ENCODE peak calls at places on chromosome 1, in five cellular contexts. G, V, U, D and N are unnamed samples.

GRCh38 chr1:204826970-204827369 is 43.7 kb upstream of the NFASC start:
- DNase-seq in V (no peak), G (no peak), D (no peak), U (no peak), N (no peak)

GRCh38 chr1:33876970-33877680 is 13.2 kb downstream of the HMGB4 start:
- DNase-seq in V (peak; percentile 56), G (no peak), D (peak; percentile 21), U (no peak), N (peak; percentile 18)

GRCh38 chr1:214338212-214338611 is 57.3 kb downstream of the SMYD2 start:
- DNase-seq in V (no peak), G (no peak), D (no peak), U (no peak), N (no peak)

GRCh38 chr1:35886606-35887431 is 3.8 kb downstream of the AGO1 start:
- DNase-seq in G (no peak), D (no peak), V (no peak), U (no peak), N (no peak)

GRCh38 chr1:209157514-209158285 is 425.8 kb upstream of the CAMK1G start:
- DNase-seq in U (no peak), G (no peak), D (no peak), V (no peak), N (no peak)

GRCh38 chr1:209199371-209199770 is 384.1 kb upstream of the CAMK1G start:
- DNase-seq in U (no peak), G (no peak), D (no peak), V (no peak), N (no peak)

GRCh38 chr1:156406229-156406628 is 37.2 kb downstream of the RHBG start:
- DNase-seq in G (no peak), V (peak; percentile 23), D (no peak), U (no peak), N (no peak)

GRCh38 chr1:56912325-56912724 is 53.5 kb downstream of the C8B start:
- DNase-seq in U (no peak), D (no peak), G (no peak), V (no peak), N (no peak)

GRCh38 chr1:160665330-160666078 is 18.7 kb upstream of the SLAMF1 start:
- DNase-seq in D (peak; percentile 57), V (peak; percentile 62), U (no peak), G (peak; percentile 52), N (no peak)

GRCh38 chr1:238558156-238558555 is 667.4 kb upstream of the ZP4 start:
- DNase-seq in G (no peak), D (no peak), V (no peak), U (no peak), N (no peak)

GRCh38 chr1:156021087-156021416 is 301 bp upstream of the SSR2 start:
- DNase-seq in V (no peak), D (no peak), G (no peak), U (no peak), N (no peak)

GRCh38 chr1:13763991-13764390 is 64.0 kb downstream of the PRDM2 start:
- DNase-seq in D (no peak), U (no peak), G (no peak), V (no peak), N (no peak)

GRCh38 chr1:163168053-163168452 is 34.7 kb downstream of the RGS5 start:
- DNase-seq in D (no peak), U (no peak), G (no peak), V (no peak), N (no peak)

GRCh38 chr1:211830055-211830329 is 571 bp downstream of the LPGAT1 start:
- DNase-seq in U (no peak), G (no peak), V (no peak), D (no peak), N (no peak)

GRCh38 chr1:205360166-205360565 is 3.4 kb upstream of the KLHDC8A start:
- DNase-seq in V (no peak), U (peak; percentile 63), G (no peak), D (no peak), N (no peak)

GRCh38 chr1:169060010-169060722 is 46.3 kb upstream of the ATP1B1 start:
- DNase-seq in V (peak; percentile 63), D (no peak), G (no peak), U (no peak), N (peak; percentile 51)

DNA sequence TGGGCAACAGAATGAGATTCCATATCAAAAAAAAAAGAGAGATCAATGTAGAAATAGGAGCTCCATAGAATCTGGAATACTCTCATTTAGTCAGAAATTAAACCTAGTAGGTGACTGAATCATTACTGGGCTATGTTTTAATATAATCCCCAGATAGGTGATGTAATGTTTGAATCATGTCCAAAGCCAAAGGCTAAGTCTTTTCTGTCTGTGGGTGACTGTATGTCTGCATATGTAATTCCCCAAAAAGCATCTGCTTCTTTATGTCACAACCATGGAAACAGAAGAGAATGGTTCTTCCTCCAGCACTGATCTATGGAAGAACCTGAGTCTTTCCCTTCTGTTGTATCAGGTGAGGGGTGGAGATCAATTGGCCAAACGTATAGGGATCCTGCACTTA is 5.8 kb downstream of the LAMC2 start:
- DNase-seq in U (no peak), D (no peak), G (no peak), V (no peak), N (no peak)
- H3K27ac ChIP-seq in U (no peak overlapping the region), D (no peak overlapping the region), G (peak overlapping the region; percentile 25), V (no peak overlapping the region), N (no peak overlapping the region)

GRCh38 chr1:69479734-69480133 is 88.0 kb upstream of the LRRC7 start:
- DNase-seq in V (no peak), G (no peak), D (no peak), U (no peak), N (no peak)

GRCh38 chr1:69475021-69475420 is 92.7 kb upstream of the LRRC7 start:
- DNase-seq in G (no peak), U (no peak), D (no peak), V (no peak), N (no peak)
- H3K27ac ChIP-seq in G (no peak overlapping the region), U (no peak overlapping the region), D (no peak overlapping the region), V (no peak overlapping the region), N (no peak overlapping the region)

GRCh38 chr1:98048234-98048633 is 127.4 kb upstream of the DPYD start:
- DNase-seq in G (peak; percentile 77), U (peak; percentile 76), V (peak; percentile 84), D (peak; percentile 77), N (peak; percentile 62)

GRCh38 chr1:98045211-98046030 is 124.6 kb upstream of the DPYD start:
- DNase-seq in U (peak; percentile 7), D (peak; percentile 10), G (peak; percentile 23), V (peak; percentile 39), N (no peak)

GRCh38 chr1:98044071-98044697 is 123.3 kb upstream of the DPYD start:
- DNase-seq in U (no peak), D (no peak), G (no peak), V (no peak), N (no peak)

GRCh38 chr1:98046031-98046641 is 125.3 kb upstream of the DPYD start:
- DNase-seq in G (no peak), U (no peak), D (no peak), V (no peak), N (no peak)

DNA sequence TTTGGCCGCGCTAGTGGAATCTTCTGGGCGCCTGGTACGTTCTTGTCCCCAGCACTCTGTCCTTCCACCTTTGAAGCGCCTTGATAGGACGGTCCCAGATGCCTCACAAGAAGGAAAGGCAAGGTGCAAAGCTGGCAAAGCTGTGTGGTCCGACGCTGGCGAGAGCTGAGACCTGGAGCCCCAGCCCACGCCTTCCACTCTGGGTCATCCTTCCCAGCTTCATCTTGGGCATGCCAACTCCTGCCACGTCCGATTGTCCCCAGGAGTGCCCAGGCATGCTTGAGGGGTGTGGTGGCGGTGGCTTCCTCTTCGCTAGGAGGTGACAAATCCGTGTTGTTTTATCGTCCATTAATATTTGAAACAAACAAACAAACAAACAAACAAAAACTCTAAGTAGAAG is 123.9 kb upstream of the DPYD start:
- DNase-seq in U (no peak), V (no peak), G (no peak), D (no peak), N (no peak)
- H3K27ac ChIP-seq in U (no peak overlapping the region), V (no peak overlapping the region), G (no peak overlapping the region), D (no peak overlapping the region), N (no peak overlapping the region)

DNA sequence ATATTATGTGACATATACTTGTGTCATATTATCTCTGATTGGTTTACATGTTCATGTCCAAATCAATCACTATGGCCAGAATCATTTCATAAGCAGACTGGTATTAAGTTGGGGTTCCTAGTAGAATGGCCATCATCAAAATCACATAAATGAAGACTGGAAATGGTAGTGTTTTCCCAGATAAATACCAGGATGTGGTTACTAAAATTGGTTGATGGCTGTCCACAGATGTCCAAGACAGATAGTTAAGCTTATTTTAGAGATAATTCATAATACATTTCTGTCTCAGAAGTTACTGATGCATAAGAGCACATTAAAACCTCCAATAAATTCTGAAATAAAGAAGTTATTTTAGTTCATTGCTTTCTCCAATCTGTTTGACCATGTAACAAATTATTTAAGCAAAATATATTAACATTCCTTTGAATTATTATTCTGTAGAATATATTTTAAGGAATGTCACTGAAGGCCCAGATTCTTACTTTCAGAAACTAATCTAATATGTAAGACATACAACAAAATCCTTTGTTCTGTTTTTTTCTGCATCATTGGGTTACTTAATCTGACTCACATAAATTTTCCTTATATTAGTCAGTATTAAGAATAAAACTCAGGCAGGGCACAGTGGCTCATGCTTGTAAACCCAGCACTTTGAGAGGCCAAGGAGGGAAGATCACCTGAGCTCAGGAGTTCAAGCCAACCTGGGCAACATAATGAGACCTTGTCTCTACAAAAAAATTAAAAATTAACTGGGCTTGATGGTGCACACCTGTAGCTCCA is 483.9 kb downstream of the PTPRC start:
- DNase-seq in U (no peak), V (no peak), G (no peak), D (no peak), N (no peak)
- H3K27ac ChIP-seq in U (no peak overlapping the region), V (no peak overlapping the region), G (no peak overlapping the region), D (no peak overlapping the region), N (no peak overlapping the region)